ENCODE peak calls at places on chromosomes 3 and 15, in seven cellular contexts. V is fibroblast of mammary gland, Y is cardiac fibroblast, P is epithelial cell of esophagus, O is foreskin fibroblast, N is psoas muscle, K is fibroblast of pulmonary artery. J is an unnamed sample.
A peak's percentile ranks its signal among the peaks of the same experiment; 100 is the strongest.

GRCh38 chr3:181484026-181484425 is 227.7 kb upstream of the SOX2 start:
- DNase-seq in V (no peak), N (no peak), Y (no peak), K (no peak), P (no peak), O (no peak), J (no peak)

GRCh38 chr15:80404719-80405553 is 754 bp downstream of the ARNT2 start:
- DNase-seq in K (no peak), Y (no peak), O (peak; percentile 24), P (no peak), V (peak; percentile 3), N (peak; percentile 16), J (no peak)

GRCh38 chr3:12758025-12758830 is 831 bp downstream of the TMEM40 start:
- DNase-seq in P (peak; percentile 56), V (peak; percentile 59), N (peak; percentile 46), K (peak; percentile 77), O (peak; percentile 79), Y (peak; percentile 67), J (peak; percentile 64)

GRCh38 chr3:170488802-170489201 is 70.1 kb downstream of the CLDN11 start:
- DNase-seq in P (peak; percentile 84), Y (peak; percentile 80), N (no peak), V (peak; percentile 93), O (peak; percentile 86), K (peak; percentile 86), J (peak; percentile 86)

GRCh38 chr3:31802981-31803380 is 178.1 kb downstream of the OSBPL10 start:
- DNase-seq in K (no peak), N (no peak), Y (no peak), P (no peak), O (no peak), V (no peak), J (no peak)

GRCh38 chr3:55532806-55533205 is 45.7 kb upstream of the WNT5A start:
- DNase-seq in O (no peak), V (no peak), P (no peak), Y (no peak), K (no peak), N (no peak), J (no peak)

GRCh38 chr15:77506311-77507150 is 85.8 kb downstream of the HMG20A start:
- DNase-seq in K (peak; percentile 73), P (no peak), V (peak; percentile 22), O (no peak), N (peak; percentile 65), Y (peak; percentile 62), J (no peak)

GRCh38 chr3:30428251-30428650 is 178.2 kb upstream of the TGFBR2 start:
- DNase-seq in Y (peak; percentile 67), O (peak; percentile 68), V (peak; percentile 79), N (no peak), P (peak; percentile 28), K (peak; percentile 41), J (peak; percentile 71)

GRCh38 chr3:69092030-69092513 is 7.3 kb downstream of the ARL6IP5 start:
- DNase-seq in V (no peak), K (no peak), Y (no peak), P (no peak), O (no peak), N (no peak), J (no peak)

GRCh38 chr3:60948488-60948887 is 302.8 kb downstream of the FHIT start:
- DNase-seq in Y (peak; percentile 39), O (peak; percentile 16), P (peak; percentile 35), K (peak; percentile 7), N (no peak), V (peak; percentile 36), J (peak; percentile 34)

GRCh38 chr15:100898661-100899462 is 19.2 kb downstream of the ALDH1A3 start:
- DNase-seq in V (no peak), N (no peak), O (no peak), K (no peak), P (no peak), Y (no peak), J (no peak)

GRCh38 chr3:184234224-184234623 is 4.8 kb downstream of the VWA5B2 start:
- DNase-seq in Y (peak; percentile 87), N (peak; percentile 69), P (peak; percentile 92), K (peak; percentile 85), O (peak; percentile 90), V (peak; percentile 77), J (peak; percentile 68)

GRCh38 chr3:40645883-40646282 is 121.1 kb downstream of the ZNF621 start:
- DNase-seq in Y (no peak), K (no peak), N (no peak), V (peak; percentile 12), O (no peak), P (no peak), J (no peak)

GRCh38 chr3:173473237-173473636 is 75.7 kb downstream of the NLGN1 start:
- DNase-seq in Y (no peak), P (no peak), K (no peak), O (no peak), N (no peak), V (no peak), J (no peak)

GRCh38 chr15:33191641-33192040 is 2.9 kb downstream of the FMN1 start:
- DNase-seq in O (no peak), V (no peak), Y (no peak), K (no peak), N (no peak), P (peak; percentile 27), J (no peak)

GRCh38 chr15:69160976-69161877 is 792 bp downstream of the GLCE start:
- DNase-seq in P (peak; percentile 32), Y (peak; percentile 33), K (peak; percentile 45), N (peak; percentile 27), V (peak; percentile 33), O (peak; percentile 67), J (peak; percentile 25)

GRCh38 chr15:23687143-23687470 is at the start of gene NDN:
- DNase-seq in P (peak; percentile 41), N (peak; percentile 42), Y (peak; percentile 1), O (peak; percentile 68), K (peak; percentile 68), V (peak; percentile 56), J (peak; percentile 64)

GRCh38 chr15:29933043-29933442 is 110.8 kb upstream of the TJP1 start:
- DNase-seq in K (no peak), P (no peak), V (peak; percentile 9), Y (no peak), N (no peak), O (no peak), J (no peak)

GRCh38 chr15:28920781-28921331 is 35.1 kb downstream of the APBA2 start:
- DNase-seq in Y (no peak), O (no peak), N (no peak), V (no peak), P (no peak), K (no peak), J (no peak)
- TF ChIP-seq CTCF in Y (no peak), O (no peak), N (no peak), V (no peak), P (no peak), K (no peak), J (no peak)

DNA sequence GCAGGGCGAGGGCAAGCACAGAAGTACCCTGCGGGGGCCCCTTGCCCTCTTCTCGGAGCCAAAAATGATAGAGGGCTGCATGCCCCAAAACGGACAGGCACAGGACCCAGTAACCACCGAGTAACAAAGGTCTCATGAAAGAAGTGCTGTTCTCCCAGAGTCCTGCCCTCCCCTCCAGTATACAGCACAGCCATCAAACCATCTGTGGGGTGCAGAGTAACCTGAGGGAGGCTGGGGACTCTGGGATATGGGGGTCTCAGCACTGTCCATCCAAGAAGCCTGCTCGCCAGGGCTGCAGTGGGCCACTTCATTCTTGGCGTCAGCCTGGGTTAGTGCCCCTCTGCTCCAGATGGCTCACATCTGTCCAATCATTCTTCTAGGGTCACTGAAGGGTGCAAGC is 6.1 kb downstream of the ULK3 start:
- DNase-seq in P (no peak), V (no peak), K (no peak), O (no peak), Y (no peak), N (no peak), J (no peak)
- H3K4me3 ChIP-seq in P (no peak overlapping the region), V (no peak overlapping the region), K (no peak overlapping the region), O (no peak overlapping the region), Y (no peak overlapping the region), N (no peak overlapping the region), J (no peak overlapping the region)

DNA sequence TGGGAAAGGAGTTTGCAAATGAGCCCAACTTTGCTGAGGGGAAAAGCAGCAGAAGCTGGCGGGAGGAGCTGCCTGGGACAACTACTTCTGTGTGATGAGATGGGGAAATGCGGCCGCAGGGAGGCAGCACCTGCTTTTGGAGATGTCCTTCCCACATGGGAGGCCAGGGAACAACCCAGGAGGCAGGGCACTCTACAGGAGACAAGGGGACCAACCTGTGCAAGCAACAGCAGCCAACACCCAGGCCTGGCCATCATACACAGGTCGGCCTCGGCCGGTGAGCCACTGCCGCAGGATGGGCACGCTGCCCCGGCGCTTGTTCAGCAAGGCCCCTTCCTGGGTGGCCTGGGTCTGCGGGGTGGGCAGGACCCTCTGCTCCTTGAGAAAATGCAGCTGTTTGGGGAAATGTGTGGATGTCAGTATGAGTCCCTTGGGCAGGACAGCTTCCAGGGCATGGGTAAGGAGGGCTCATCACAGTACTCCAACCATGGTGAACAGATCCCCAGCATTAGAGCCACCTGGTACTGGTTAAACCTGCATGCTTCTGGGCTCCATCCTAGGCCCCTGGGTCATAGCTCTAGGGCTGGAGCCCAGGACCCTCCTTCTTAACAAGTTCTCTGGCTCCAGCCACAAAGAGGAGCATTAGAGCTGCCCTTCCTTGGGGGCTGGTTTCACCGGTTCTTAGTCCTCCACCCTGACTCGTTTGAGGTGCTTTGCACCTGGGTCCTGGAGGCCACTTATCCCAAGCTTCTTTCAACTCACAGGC is 11.6 kb downstream of the EPB42 start:
- DNase-seq in Y (no peak), P (peak; percentile 54), K (peak; percentile 18), V (no peak), O (peak; percentile 36), N (no peak), J (no peak)
- TF ChIP-seq CTCF in Y (peak; percentile 11), P (peak; percentile 48), K (peak; percentile 4), V (no peak), O (no peak), N (no peak), J (peak; percentile 8)

GRCh38 chr15:37104413-37105392 is 4.4 kb upstream of the MEIS2 start:
- DNase-seq in O (no peak), N (no peak), P (no peak), Y (no peak), V (no peak), K (no peak), J (no peak)

GRCh38 chr15:37106490-37107001 is 6.2 kb upstream of the MEIS2 start:
- DNase-seq in N (peak; percentile 55), K (peak; percentile 78), V (peak; percentile 70), P (peak; percentile 36), Y (peak; percentile 61), O (peak; percentile 55), J (no peak)

GRCh38 chr15:37107754-37108724 is 7.7 kb upstream of the MEIS2 start:
- DNase-seq in K (no peak), Y (no peak), N (no peak), V (no peak), P (no peak), O (no peak), J (no peak)

GRCh38 chr15:37107071-37107753 is 6.9 kb upstream of the MEIS2 start:
- DNase-seq in O (no peak), V (no peak), P (no peak), Y (no peak), N (no peak), K (peak; percentile 74), J (no peak)

DNA sequence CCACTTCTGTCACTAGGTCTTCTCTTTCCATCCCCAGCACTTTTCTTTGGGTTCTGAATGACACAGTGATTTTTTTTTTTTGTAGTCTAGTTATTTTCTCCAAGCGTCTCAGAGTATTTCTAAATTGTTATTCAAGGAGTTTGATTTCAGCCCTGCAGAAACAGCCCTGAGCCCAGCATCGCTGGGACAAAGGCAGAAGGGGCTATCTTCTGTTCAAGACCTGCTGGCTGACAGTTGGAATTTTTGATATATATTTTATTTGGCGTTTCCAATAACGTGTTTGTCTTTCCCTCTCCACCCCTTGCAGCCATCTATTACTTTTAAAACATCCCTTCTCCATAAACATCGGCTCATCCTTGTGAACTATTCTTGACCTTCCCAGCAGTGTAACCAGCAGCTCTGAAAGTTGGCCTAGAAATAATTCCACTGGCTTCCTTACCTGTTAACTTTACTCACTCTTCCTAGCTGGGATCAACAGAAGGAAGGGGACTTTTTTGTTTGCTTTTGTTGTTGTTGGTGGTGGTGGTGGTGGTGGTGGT is 5.5 kb upstream of the MEIS2 start:
- DNase-seq in O (no peak), K (no peak), P (no peak), V (no peak), N (no peak), Y (no peak), J (no peak)
- H3K4me3 ChIP-seq in O (no peak overlapping the region), K (peak overlapping the region; percentile 50), P (no peak overlapping the region), V (peak overlapping the region; percentile 45), N (no peak overlapping the region), Y (no peak overlapping the region), J (no peak overlapping the region)